ENCODE peak calls at places on chromosomes 13 and 19, in four cellular contexts. H, M, E and I are unnamed samples.

GRCh38 chr13:96816874-96817273 is 177.4 kb downstream of the OXGR1 start:
- DNase-seq in H (no peak), M (no peak), E (no peak), I (no peak)

GRCh38 chr13:85974604-85975366 is 175.6 kb upstream of the SLITRK6 start:
- DNase-seq in H (no peak), M (no peak), E (no peak), I (no peak)

GRCh38 chr19:38163419-38164290 is 60.4 kb downstream of the DPF1 start:
- DNase-seq in H (no peak), M (no peak), E (no peak), I (no peak)

GRCh38 chr13:51619614-51620013 is 35.4 kb downstream of the WDFY2 start:
- DNase-seq in H (no peak), M (no peak), E (no peak), I (no peak)

GRCh38 chr13:47798906-47799305 is 202.2 kb downstream of the SUCLA2 start:
- DNase-seq in H (no peak), M (no peak), E (no peak), I (no peak)

GRCh38 chr13:97539651-97540230 is 105.8 kb downstream of the RAP2A start:
- DNase-seq in H (no peak), M (no peak), E (no peak), I (no peak)

GRCh38 chr19:14110650-14111049 is 6.9 kb downstream of the PRKACA start:
- DNase-seq in H (no peak), M (no peak), E (no peak), I (no peak)

GRCh38 chr19:38803543-38803942 is 9.2 kb downstream of the LGALS4 start:
- DNase-seq in H (no peak), M (no peak), E (no peak), I (no peak)

GRCh38 chr13:31773538-31773937 is 34.2 kb downstream of the RXFP2 start:
- DNase-seq in H (no peak), M (no peak), E (no peak), I (no peak)

GRCh38 chr13:42102961-42103688 is 54.7 kb downstream of the DGKH start:
- DNase-seq in H (no peak), M (no peak), E (no peak), I (no peak)

GRCh38 chr13:25478186-25478585 is 106.4 kb downstream of the ATP8A2 start:
- DNase-seq in H (no peak), M (no peak), E (no peak), I (no peak)

GRCh38 chr13:39787086-39787487 is 131.6 kb downstream of the COG6 start:
- DNase-seq in H (no peak), M (no peak), E (no peak), I (no peak)

GRCh38 chr13:98451676-98452105 is 125.2 kb downstream of the STK24 start:
- DNase-seq in H (peak), M (peak), E (peak), I (no peak)

GRCh38 chr13:84896128-84896527 is 903.1 kb downstream of the SLITRK6 start:
- DNase-seq in H (no peak), M (peak), E (no peak), I (no peak)

GRCh38 chr19:5563941-5564612 is 3.7 kb downstream of the TINCR start:
- DNase-seq in H (no peak), M (no peak), E (no peak), I (no peak)

GRCh38 chr19:40090256-40091204 is at the start of gene ZNF780A:
- DNase-seq in H (peak), M (peak), E (peak), I (peak)

GRCh38 chr19:55118401-55118991 is 1.1 kb upstream of the PPP1R12C start:
- DNase-seq in H (peak), M (peak), E (no peak), I (no peak)

GRCh38 chr13:31409678-31410356 is 210.0 kb downstream of the B3GLCT start:
- DNase-seq in H (no peak), M (no peak), E (no peak), I (no peak)

GRCh38 chr13:21846605-21847004 is 175.7 kb downstream of the FGF9 start:
- DNase-seq in H (no peak), M (no peak), E (no peak), I (no peak)

GRCh38 chr13:76231522-76232167 is 595.5 kb downstream of the LMO7 start:
- DNase-seq in H (no peak), M (no peak), E (no peak), I (no peak)

GRCh38 chr13:98976941-98977340 is 923 bp downstream of the DOCK9 start:
- DNase-seq in H (no peak), M (peak), E (no peak), I (no peak)